ENCODE peak calls at places on chromosomes 13 and 19, in five cellular contexts. X is IMR-90, H is H9, R is neuronal stem cell, K is H1. B is an unnamed sample.

GRCh38 chr13:61727714-61728275 is 312.1 kb upstream of the PCDH20 start:
- DNase-seq in H (no peak), X (no peak), K (no peak), R (no peak), B (peak)

GRCh38 chr13:76397413-76397812 is 488.8 kb downstream of the KCTD12 start:
- DNase-seq in H (no peak), R (no peak), X (no peak), K (no peak), B (no peak)

GRCh38 chr19:35144600-35145436 is 1.8 kb downstream of the FXYD7 start:
- DNase-seq in K (no peak), R (no peak), H (peak), X (no peak), B (peak)

GRCh38 chr13:21546372-21546771 is 57.6 kb downstream of the MICU2 start:
- DNase-seq in H (no peak), R (no peak), X (no peak), K (no peak), B (no peak)

GRCh38 chr13:25948910-25949309 is 102.9 kb downstream of the SHISA2 start:
- DNase-seq in K (no peak), R (no peak), H (no peak), X (no peak), B (no peak)

GRCh38 chr13:72004975-72005374 is 138.0 kb upstream of the DACH1 start:
- DNase-seq in H (no peak), K (no peak), R (peak), X (no peak), B (no peak)

GRCh38 chr13:20997301-20998061 is 63.9 kb downstream of the LATS2 start:
- DNase-seq in H (peak), K (peak), R (no peak), X (peak), B (peak)

GRCh38 chr13:94548382-94549240 is 47.3 kb downstream of the TGDS start:
- DNase-seq in R (no peak), X (peak), K (peak), H (peak), B (no peak)

GRCh38 chr19:30406220-30406944 is 34.2 kb downstream of the ZNF536 start:
- DNase-seq in X (no peak), R (no peak), H (no peak), K (no peak), B (no peak)

GRCh38 chr13:113448545-113448884 is 4.8 kb downstream of the ADPRHL1 start:
- DNase-seq in H (peak), X (no peak), R (no peak), K (no peak), B (peak)

GRCh38 chr19:29505034-29505824 is 20.6 kb upstream of the VSTM2B start:
- DNase-seq in K (no peak), R (peak), H (no peak), X (no peak), B (no peak)

GRCh38 chr19:41341669-41342490 is 11.8 kb downstream of the TGFB1 start:
- DNase-seq in H (peak), K (no peak), R (no peak), X (no peak), B (peak)

GRCh38 chr19:41325640-41325946 is 15.6 kb downstream of the CCDC97 start:
- DNase-seq in X (no peak), R (no peak), K (no peak), H (no peak), B (no peak)

DNA sequence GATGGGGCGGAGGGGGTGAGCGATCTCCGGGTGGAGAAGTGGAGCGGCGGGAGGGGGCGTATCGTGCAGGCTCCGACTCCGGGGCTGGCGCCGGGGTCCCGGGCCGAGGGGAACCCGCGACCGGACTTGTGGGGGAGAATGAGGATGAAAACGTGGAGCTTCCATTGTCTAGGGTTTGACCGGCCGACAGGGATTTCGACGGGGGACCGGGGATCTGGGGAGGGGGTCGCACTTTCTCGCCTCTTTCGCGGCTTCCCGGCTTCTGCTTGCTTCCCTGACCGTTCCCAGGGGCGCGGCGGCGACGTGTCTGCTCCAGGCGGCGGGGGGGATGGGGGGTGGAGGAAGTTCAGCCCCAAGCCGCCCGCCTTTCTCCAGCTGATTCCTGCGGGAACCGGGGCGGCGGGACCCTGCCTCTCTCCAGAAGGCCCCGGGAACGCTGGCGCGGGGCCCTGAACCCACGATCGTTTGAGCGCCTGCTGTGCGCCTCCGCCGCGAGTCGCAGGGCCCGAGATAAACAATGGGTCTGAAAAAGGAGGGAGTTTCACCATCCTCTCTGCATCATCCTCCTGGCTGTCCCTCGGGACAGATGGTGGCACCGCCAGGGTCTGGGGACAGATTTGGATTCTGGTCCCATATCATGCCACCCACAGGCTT is 790 bp downstream of the TPM4 start:
- DNase-seq in R (no peak), X (no peak), K (no peak), H (no peak), B (peak)
- H3K14ac ChIP-seq in R (no peak), X (peak), K (no peak), H (peak), B (peak)

DNA sequence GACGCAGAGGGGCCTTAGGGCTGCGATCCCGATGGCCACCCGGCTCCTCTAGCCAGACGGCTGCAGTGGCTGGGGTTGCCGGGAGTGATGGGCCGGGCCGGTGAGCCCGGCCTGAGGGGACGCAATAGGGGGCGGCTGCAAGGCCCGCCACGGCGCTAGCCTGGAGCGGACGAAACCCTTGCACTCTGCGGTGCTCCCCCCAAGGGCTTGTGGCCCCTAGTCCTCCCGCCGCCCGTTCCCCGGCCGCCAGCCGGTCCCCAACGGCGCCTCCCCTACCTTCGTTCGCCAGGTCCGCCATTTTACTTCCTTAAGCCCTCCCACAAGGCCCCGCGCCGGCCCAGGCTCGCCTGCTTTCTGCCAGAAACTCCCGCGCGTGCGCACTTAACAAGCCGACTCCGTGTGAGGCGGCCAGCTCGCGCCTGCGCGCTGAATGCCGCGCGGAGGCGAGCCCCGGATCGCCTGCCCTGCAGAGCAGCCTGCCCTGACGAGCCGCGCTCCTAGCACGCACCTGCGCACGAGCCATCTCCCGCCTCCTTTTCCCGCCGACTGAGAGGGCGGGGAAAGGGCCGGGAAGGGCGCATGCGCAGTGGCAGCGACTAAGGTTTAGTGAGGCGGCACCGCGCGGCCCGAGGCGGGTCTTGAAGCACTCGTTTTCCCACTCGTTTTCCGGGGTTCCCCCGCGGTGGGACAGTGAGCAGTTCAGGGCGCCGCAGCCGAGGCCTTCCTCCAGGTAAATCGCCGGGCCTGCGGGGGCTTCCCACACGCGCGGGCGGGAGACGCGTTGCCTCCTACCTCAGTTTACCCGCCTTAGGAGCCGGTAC is at the start of gene RANBP3:
- DNase-seq in K (peak), X (peak), R (peak), H (peak), B (peak)
- H3K18ac ChIP-seq in K (no peak), X (peak), R (peak), H (peak), B (peak)

DNA sequence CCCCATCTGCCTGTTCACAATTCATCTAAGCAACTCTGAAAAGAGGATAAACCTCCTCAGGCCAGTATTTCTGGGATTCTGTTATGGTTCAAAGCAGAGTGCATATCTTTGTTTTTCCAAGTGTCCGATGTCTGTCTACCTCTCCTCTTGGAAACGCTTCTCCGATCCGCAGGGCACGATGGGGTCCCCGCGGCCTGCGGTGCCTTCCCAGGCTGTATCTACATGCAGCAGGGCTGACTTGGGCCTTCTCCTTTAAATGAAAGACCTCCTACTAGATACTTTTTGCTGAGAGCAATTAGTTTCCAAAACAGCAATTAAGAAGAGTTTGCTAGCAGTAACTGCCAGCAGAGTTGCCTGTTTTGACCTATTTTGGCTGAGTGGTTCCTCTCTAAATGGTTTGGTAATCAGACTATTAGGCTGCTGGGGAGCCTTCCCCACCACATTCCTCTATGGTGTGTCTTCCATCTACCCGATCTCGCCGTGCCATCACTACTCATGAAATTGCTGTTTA is 23.5 kb downstream of the COL4A2 start:
- DNase-seq in R (no peak), H (no peak), X (peak), K (no peak), B (no peak)
- H2AK5ac ChIP-seq in R (no peak), H (no peak), X (peak), K (peak), B (no peak)

GRCh38 chr19:45443462-45444317 is 20.0 kb upstream of the ERCC1 start:
- DNase-seq in K (peak), H (peak), X (peak), R (peak), B (peak)
- H3K14ac ChIP-seq in K (no peak), H (peak), X (peak), R (peak), B (peak)

GRCh38 chr13:50676602-50677001 is 166.9 kb downstream of the DLEU7 start:
- DNase-seq in K (no peak), H (no peak), X (peak), R (no peak), B (peak)
- H3K18ac ChIP-seq in K (no peak), H (no peak), X (no peak), R (no peak), B (no peak)

GRCh38 chr19:55586976-55587668 is 6.5 kb upstream of the ZNF579 start:
- DNase-seq in H (peak), R (peak), X (peak), K (peak), B (peak)
- H2AK5ac ChIP-seq in H (no peak), R (peak), X (no peak), K (no peak), B (peak)